ENCODE peak calls at places on chromosome 2, in seven cellular contexts. One of them, this sample, is unnamed.

GRCh38 chr2:53452400-53452799 is 315.2 kb upstream of the CHAC2 start:
- DNase-seq in body of pancreas: no peak
- DNase-seq in RWPE1: no peak
- DNase-seq in BJ: no peak
- DNase-seq in fibroblast of mammary gland: no peak
- DNase-seq in H9: no peak
- DNase-seq in AG04449: no peak
- DNase-seq in this sample: no peak

GRCh38 chr2:27878825-27879224 is 11.4 kb downstream of the RBKS start:
- DNase-seq in fibroblast of mammary gland: no peak
- DNase-seq in body of pancreas: no peak
- DNase-seq in AG04449: no peak
- DNase-seq in BJ: no peak
- DNase-seq in RWPE1: no peak
- DNase-seq in H9: no peak
- DNase-seq in this sample: no peak

GRCh38 chr2:73254343-73255006 is 20.4 kb downstream of the CCT7 start:
- DNase-seq in H9: no peak
- DNase-seq in body of pancreas: no peak
- DNase-seq in fibroblast of mammary gland: no peak
- DNase-seq in RWPE1: no peak
- DNase-seq in BJ: no peak
- DNase-seq in AG04449: no peak
- DNase-seq in this sample: no peak

GRCh38 chr2:100786297-100786658 is 33.7 kb upstream of the NPAS2 start:
- DNase-seq in body of pancreas: peak; percentile 21
- DNase-seq in fibroblast of mammary gland: peak; percentile 75
- DNase-seq in BJ: peak; percentile 66
- DNase-seq in AG04449: peak; percentile 85
- DNase-seq in H9: no peak
- DNase-seq in RWPE1: peak; percentile 88
- DNase-seq in this sample: peak; percentile 59

GRCh38 chr2:232857158-232857563 is 12.9 kb upstream of the SNORC start:
- DNase-seq in BJ: no peak
- DNase-seq in AG04449: peak; percentile 16
- DNase-seq in H9: no peak
- DNase-seq in RWPE1: no peak
- DNase-seq in body of pancreas: no peak
- DNase-seq in fibroblast of mammary gland: no peak
- DNase-seq in this sample: no peak

GRCh38 chr2:241508240-241508509 is 209 bp downstream of the STK25 start:
- DNase-seq in AG04449: no peak
- DNase-seq in body of pancreas: no peak
- DNase-seq in H9: no peak
- DNase-seq in RWPE1: no peak
- DNase-seq in BJ: no peak
- DNase-seq in fibroblast of mammary gland: no peak
- DNase-seq in this sample: no peak

GRCh38 chr2:225038076-225038571 is 4.1 kb downstream of the DOCK10 start:
- DNase-seq in AG04449: no peak
- DNase-seq in fibroblast of mammary gland: no peak
- DNase-seq in RWPE1: no peak
- DNase-seq in H9: no peak
- DNase-seq in body of pancreas: no peak
- DNase-seq in BJ: no peak
- DNase-seq in this sample: no peak

GRCh38 chr2:214737188-214737587 is 72.3 kb downstream of the BARD1 start:
- DNase-seq in body of pancreas: no peak
- DNase-seq in RWPE1: no peak
- DNase-seq in H9: no peak
- DNase-seq in BJ: no peak
- DNase-seq in fibroblast of mammary gland: no peak
- DNase-seq in AG04449: no peak
- DNase-seq in this sample: no peak

GRCh38 chr2:109009920-109010610 is 21.0 kb upstream of the EDAR start:
- DNase-seq in body of pancreas: no peak
- DNase-seq in RWPE1: peak; percentile 24
- DNase-seq in fibroblast of mammary gland: peak; percentile 64
- DNase-seq in BJ: no peak
- DNase-seq in AG04449: no peak
- DNase-seq in H9: no peak
- DNase-seq in this sample: no peak

GRCh38 chr2:96530474-96531357 is 5.8 kb upstream of the ARID5A start:
- DNase-seq in AG04449: no peak
- DNase-seq in H9: no peak
- DNase-seq in fibroblast of mammary gland: no peak
- DNase-seq in RWPE1: no peak
- DNase-seq in BJ: no peak
- DNase-seq in body of pancreas: no peak
- DNase-seq in this sample: no peak

GRCh38 chr2:111678651-111679050 is 205.3 kb downstream of the ANAPC1 start:
- DNase-seq in H9: no peak
- DNase-seq in BJ: no peak
- DNase-seq in RWPE1: no peak
- DNase-seq in AG04449: no peak
- DNase-seq in fibroblast of mammary gland: peak; percentile 79
- DNase-seq in body of pancreas: no peak
- DNase-seq in this sample: no peak

GRCh38 chr2:235551965-235552364 is 58.1 kb downstream of the AGAP1 start:
- DNase-seq in RWPE1: peak; percentile 60
- DNase-seq in fibroblast of mammary gland: peak; percentile 50
- DNase-seq in AG04449: no peak
- DNase-seq in BJ: no peak
- DNase-seq in H9: peak; percentile 82
- DNase-seq in body of pancreas: peak; percentile 66
- DNase-seq in this sample: no peak

GRCh38 chr2:236107971-236108625 is 60.1 kb downstream of the GBX2 start:
- DNase-seq in fibroblast of mammary gland: no peak
- DNase-seq in body of pancreas: no peak
- DNase-seq in AG04449: no peak
- DNase-seq in BJ: no peak
- DNase-seq in H9: peak; percentile 36
- DNase-seq in RWPE1: no peak
- DNase-seq in this sample: no peak

GRCh38 chr2:227774011-227774624 is 28.4 kb downstream of the SCYGR8 start:
- DNase-seq in RWPE1: no peak
- DNase-seq in AG04449: no peak
- DNase-seq in body of pancreas: no peak
- DNase-seq in fibroblast of mammary gland: no peak
- DNase-seq in H9: peak; percentile 65
- DNase-seq in BJ: no peak
- DNase-seq in this sample: no peak

GRCh38 chr2:182858671-182859070 is 7.8 kb downstream of the FRZB start:
- DNase-seq in fibroblast of mammary gland: peak; percentile 54
- DNase-seq in AG04449: no peak
- DNase-seq in RWPE1: no peak
- DNase-seq in body of pancreas: no peak
- DNase-seq in BJ: no peak
- DNase-seq in H9: no peak
- DNase-seq in this sample: no peak

GRCh38 chr2:219567791-219568361 is 3.5 kb downstream of the OBSL1 start:
- DNase-seq in H9: no peak
- DNase-seq in body of pancreas: no peak
- DNase-seq in AG04449: no peak
- DNase-seq in RWPE1: no peak
- DNase-seq in BJ: no peak
- DNase-seq in fibroblast of mammary gland: no peak
- DNase-seq in this sample: no peak
- TF ChIP-seq CTCF in H9: no peak
- TF ChIP-seq CTCF in body of pancreas: no peak
- TF ChIP-seq CTCF in AG04449: no peak
- TF ChIP-seq CTCF in RWPE1: no peak
- TF ChIP-seq CTCF in BJ: no peak
- TF ChIP-seq CTCF in fibroblast of mammary gland: no peak
- TF ChIP-seq CTCF in this sample: no peak

DNA sequence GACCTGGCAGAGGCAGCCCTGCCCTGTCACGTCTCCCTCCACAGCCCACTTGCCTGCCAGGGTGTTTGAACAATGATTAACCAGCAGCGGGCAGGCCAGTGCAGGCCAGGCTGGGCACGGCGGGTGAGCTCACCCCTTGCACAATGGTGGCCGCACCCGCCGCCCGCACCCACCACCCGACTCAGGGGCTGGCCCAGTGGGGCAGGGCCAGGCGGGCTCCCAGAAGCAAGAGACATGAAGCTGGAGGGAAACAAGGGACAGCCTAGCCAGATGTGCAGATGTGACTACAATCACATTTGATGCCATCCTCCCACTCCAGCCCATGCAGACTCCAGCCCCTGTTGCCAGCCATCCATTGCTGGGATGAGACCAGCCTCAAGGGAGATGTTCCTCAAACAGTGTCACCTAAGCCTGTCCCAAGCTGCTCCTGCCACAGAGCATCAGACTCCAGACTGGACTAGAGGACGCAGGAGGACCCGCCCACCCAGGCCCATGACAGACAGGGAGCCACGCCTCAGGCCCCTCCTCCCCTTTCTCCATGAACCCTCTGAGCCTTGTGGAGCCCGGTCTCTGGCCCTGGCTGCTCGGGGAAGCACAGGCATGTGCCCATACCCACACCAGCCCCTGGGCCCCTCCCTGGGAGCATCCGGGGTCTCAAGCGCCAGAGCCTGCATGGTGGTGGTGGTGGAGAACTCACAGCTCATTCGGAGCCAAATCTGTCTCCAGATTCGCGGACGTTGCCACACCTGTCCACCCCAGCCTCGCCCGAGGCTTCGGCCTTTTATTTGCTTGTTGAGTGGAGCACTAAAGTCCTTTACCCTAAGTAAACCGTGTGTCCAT is 45.0 kb downstream of the SDC1 start:
- DNase-seq in fibroblast of mammary gland: no peak
- DNase-seq in H9: peak; percentile 85
- DNase-seq in AG04449: no peak
- DNase-seq in body of pancreas: peak; percentile 90
- DNase-seq in BJ: no peak
- DNase-seq in RWPE1: peak; percentile 90
- DNase-seq in this sample: no peak
- TF ChIP-seq CTCF in fibroblast of mammary gland: no peak
- TF ChIP-seq CTCF in H9: no peak
- TF ChIP-seq CTCF in AG04449: no peak
- TF ChIP-seq CTCF in body of pancreas: no peak
- TF ChIP-seq CTCF in BJ: no peak
- TF ChIP-seq CTCF in RWPE1: peak; percentile 58
- TF ChIP-seq CTCF in this sample: no peak

GRCh38 chr2:205720451-205720902 is 38.2 kb downstream of the NRP2 start:
- DNase-seq in fibroblast of mammary gland: no peak
- DNase-seq in AG04449: no peak
- DNase-seq in RWPE1: no peak
- DNase-seq in BJ: no peak
- DNase-seq in body of pancreas: no peak
- DNase-seq in H9: no peak
- DNase-seq in this sample: no peak

GRCh38 chr2:205719864-205720263 is 37.6 kb downstream of the NRP2 start:
- DNase-seq in H9: no peak
- DNase-seq in BJ: no peak
- DNase-seq in AG04449: no peak
- DNase-seq in fibroblast of mammary gland: no peak
- DNase-seq in body of pancreas: no peak
- DNase-seq in RWPE1: no peak
- DNase-seq in this sample: no peak

GRCh38 chr2:205722538-205722878 is 40.2 kb downstream of the NRP2 start:
- DNase-seq in H9: no peak
- DNase-seq in body of pancreas: no peak
- DNase-seq in fibroblast of mammary gland: no peak
- DNase-seq in RWPE1: no peak
- DNase-seq in BJ: no peak
- DNase-seq in AG04449: no peak
- DNase-seq in this sample: no peak

GRCh38 chr2:205723174-205723573 is 40.9 kb downstream of the NRP2 start:
- DNase-seq in H9: no peak
- DNase-seq in body of pancreas: no peak
- DNase-seq in AG04449: no peak
- DNase-seq in fibroblast of mammary gland: peak; percentile 40
- DNase-seq in RWPE1: no peak
- DNase-seq in BJ: no peak
- DNase-seq in this sample: no peak

DNA sequence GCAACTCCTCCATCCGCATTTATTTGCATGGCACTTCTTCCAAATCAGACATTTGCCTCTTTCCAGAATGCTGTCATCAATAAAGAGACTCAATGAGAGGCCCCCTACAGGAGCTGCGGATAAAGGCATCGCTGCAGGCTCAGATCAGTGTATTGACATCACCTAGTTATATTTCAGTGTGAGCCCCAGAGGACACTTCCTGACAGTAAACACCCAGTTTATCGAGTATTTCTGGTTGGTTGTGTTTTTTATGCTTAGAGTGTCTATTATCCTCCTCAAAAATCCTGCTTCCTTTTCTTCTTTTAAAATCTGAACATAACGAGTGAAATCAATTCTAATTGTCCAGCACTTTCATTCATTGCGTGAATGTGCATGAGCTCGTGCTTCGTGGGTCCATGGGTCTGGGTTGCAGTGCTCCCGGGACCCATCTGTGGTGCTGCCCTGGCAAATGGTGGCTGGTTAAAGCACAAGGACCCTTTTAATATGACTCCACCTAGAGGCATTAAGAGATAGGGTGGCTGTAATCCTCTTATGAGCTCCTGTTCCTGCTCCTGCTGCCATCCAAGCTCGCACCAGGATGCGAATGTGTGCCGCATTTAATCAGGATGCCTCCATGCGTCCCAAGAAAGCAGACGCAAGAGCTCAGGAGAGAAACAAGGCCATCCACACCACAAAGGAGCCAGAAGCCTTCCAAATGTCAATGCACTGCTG is 38.9 kb downstream of the NRP2 start:
- DNase-seq in body of pancreas: no peak
- DNase-seq in fibroblast of mammary gland: no peak
- DNase-seq in H9: peak; percentile 43
- DNase-seq in AG04449: no peak
- DNase-seq in BJ: no peak
- DNase-seq in RWPE1: no peak
- DNase-seq in this sample: no peak
- TF ChIP-seq CTCF in body of pancreas: no peak
- TF ChIP-seq CTCF in fibroblast of mammary gland: peak; percentile 35
- TF ChIP-seq CTCF in H9: peak; percentile 68
- TF ChIP-seq CTCF in AG04449: peak; percentile 23
- TF ChIP-seq CTCF in BJ: peak; percentile 30
- TF ChIP-seq CTCF in RWPE1: no peak
- TF ChIP-seq CTCF in this sample: peak; percentile 13

GRCh38 chr2:171792157-171792556 is 101.9 kb downstream of the SLC25A12 start:
- DNase-seq in H9: no peak
- DNase-seq in RWPE1: no peak
- DNase-seq in body of pancreas: no peak
- DNase-seq in BJ: no peak
- DNase-seq in fibroblast of mammary gland: no peak
- DNase-seq in AG04449: no peak
- DNase-seq in this sample: no peak

GRCh38 chr2:171788316-171788993 is 101.2 kb downstream of the DYNC1I2 start:
- DNase-seq in fibroblast of mammary gland: no peak
- DNase-seq in BJ: no peak
- DNase-seq in body of pancreas: no peak
- DNase-seq in AG04449: no peak
- DNase-seq in RWPE1: no peak
- DNase-seq in H9: peak; percentile 57
- DNase-seq in this sample: no peak

GRCh38 chr2:171789956-171790355 is 102.7 kb downstream of the DYNC1I2 start:
- DNase-seq in RWPE1: no peak
- DNase-seq in AG04449: no peak
- DNase-seq in BJ: no peak
- DNase-seq in fibroblast of mammary gland: no peak
- DNase-seq in H9: no peak
- DNase-seq in body of pancreas: no peak
- DNase-seq in this sample: no peak

GRCh38 chr2:171785450-171785849 is 98.2 kb downstream of the DYNC1I2 start:
- DNase-seq in H9: no peak
- DNase-seq in AG04449: no peak
- DNase-seq in fibroblast of mammary gland: no peak
- DNase-seq in RWPE1: no peak
- DNase-seq in BJ: no peak
- DNase-seq in body of pancreas: no peak
- DNase-seq in this sample: no peak

GRCh38 chr2:171787333-171788072 is 100.2 kb downstream of the DYNC1I2 start:
- DNase-seq in RWPE1: no peak
- DNase-seq in BJ: no peak
- DNase-seq in H9: peak; percentile 46
- DNase-seq in fibroblast of mammary gland: no peak
- DNase-seq in AG04449: no peak
- DNase-seq in body of pancreas: no peak
- DNase-seq in this sample: no peak
- TF ChIP-seq CTCF in RWPE1: no peak
- TF ChIP-seq CTCF in BJ: no peak
- TF ChIP-seq CTCF in H9: peak; percentile 33
- TF ChIP-seq CTCF in fibroblast of mammary gland: no peak
- TF ChIP-seq CTCF in AG04449: no peak
- TF ChIP-seq CTCF in body of pancreas: no peak
- TF ChIP-seq CTCF in this sample: no peak